ENCODE peak calls at places on chromosomes 7 and 10, in seven cellular contexts. J is cardiac fibroblast, X is thoracic aorta, O is GM10248, K is spleen, A is hepatocyte, Z is ascending aorta. E is an unnamed sample.

GRCh38 chr10:133439517-133440461 is 14.0 kb upstream of the SCART1 start:
- DNase-seq in A (peak; percentile 2), J (no peak), O (no peak), Z (no peak), K (peak; percentile 72), X (no peak), E (no peak)

GRCh38 chr7:106840342-106840741 is 24.7 kb upstream of the PIK3CG start:
- DNase-seq in O (no peak), J (peak; percentile 69), X (no peak), Z (no peak), A (no peak), K (no peak), E (peak; percentile 78)

GRCh38 chr7:106717997-106718871 is 57.3 kb upstream of the CCDC71L start:
- DNase-seq in K (no peak), O (peak; percentile 43), J (peak; percentile 97), X (peak; percentile 38), Z (no peak), A (peak; percentile 77), E (peak; percentile 99)

GRCh38 chr10:75400769-75401568 is 595 bp downstream of the ZNF503 start:
- DNase-seq in J (peak; percentile 80), Z (no peak), O (peak; percentile 33), A (peak; percentile 86), X (no peak), K (peak; percentile 84), E (peak; percentile 43)

GRCh38 chr10:97399843-97400545 is 1.1 kb downstream of the RRP12 start:
- DNase-seq in K (peak; percentile 83), A (peak; percentile 78), X (no peak), Z (no peak), J (peak; percentile 68), O (no peak), E (peak; percentile 68)

GRCh38 chr10:124992462-124993344 is 50.8 kb downstream of the ZRANB1 start:
- DNase-seq in A (peak; percentile 70), X (no peak), O (peak; percentile 30), K (peak; percentile 82), J (peak; percentile 89), Z (no peak), E (peak; percentile 61)

GRCh38 chr7:149796287-149796860 is 23.0 kb upstream of the ZNF467 start:
- DNase-seq in J (no peak), Z (no peak), O (no peak), X (no peak), K (no peak), A (no peak), E (no peak)

GRCh38 chr10:91144961-91145360 is 75.5 kb upstream of the PCGF5 start:
- DNase-seq in Z (no peak), A (no peak), O (no peak), X (no peak), K (no peak), J (no peak), E (peak; percentile 44)

GRCh38 chr7:43658718-43659548 is 70.4 kb downstream of the COA1 start:
- DNase-seq in X (no peak), Z (no peak), K (no peak), J (peak; percentile 80), O (peak; percentile 55), A (no peak), E (peak; percentile 90)

GRCh38 chr10:30459283-30459682 is 25.3 kb downstream of the MAP3K8 start:
- DNase-seq in J (no peak), Z (no peak), X (no peak), K (peak; percentile 81), A (peak; percentile 48), O (no peak), E (no peak)

GRCh38 chr10:27319752-27320561 is 79.4 kb upstream of the ACBD5 start:
- DNase-seq in X (peak; percentile 25), K (peak; percentile 90), A (peak; percentile 59), J (peak; percentile 77), O (peak; percentile 35), Z (peak; percentile 49), E (no peak)

GRCh38 chr7:82044497-82045080 is 274.7 kb upstream of the HGF start:
- DNase-seq in K (no peak), X (no peak), A (peak; percentile 54), J (peak; percentile 78), Z (no peak), O (no peak), E (peak; percentile 55)

GRCh38 chr7:128833939-128834310 is 3.7 kb downstream of the FLNC start:
- DNase-seq in O (no peak), J (peak; percentile 71), K (no peak), A (peak; percentile 34), Z (no peak), X (no peak), E (no peak)

GRCh38 chr7:114426380-114426779 is 11.8 kb downstream of the FOXP2 start:
- DNase-seq in A (no peak), X (no peak), K (no peak), Z (no peak), J (no peak), O (no peak), E (no peak)

GRCh38 chr10:24237801-24238390 is 29.0 kb downstream of the KIAA1217 start:
- DNase-seq in X (no peak), K (no peak), O (no peak), J (no peak), Z (no peak), A (peak; percentile 46), E (no peak)

GRCh38 chr7:16726189-16726588 is 27.4 kb upstream of the TSPAN13 start:
- DNase-seq in X (no peak), K (no peak), A (no peak), O (no peak), Z (no peak), J (no peak), E (no peak)

GRCh38 chr7:16727736-16728135 is 25.8 kb upstream of the TSPAN13 start:
- DNase-seq in A (no peak), K (no peak), X (no peak), O (no peak), Z (no peak), J (no peak), E (no peak)

GRCh38 chr7:16728811-16729210 is 24.7 kb upstream of the TSPAN13 start:
- DNase-seq in Z (no peak), X (no peak), J (no peak), K (no peak), A (no peak), O (no peak), E (no peak)

GRCh38 chr7:16721541-16721940 is 32.0 kb upstream of the TSPAN13 start:
- DNase-seq in J (no peak), O (no peak), K (no peak), X (no peak), Z (no peak), A (no peak), E (no peak)

DNA sequence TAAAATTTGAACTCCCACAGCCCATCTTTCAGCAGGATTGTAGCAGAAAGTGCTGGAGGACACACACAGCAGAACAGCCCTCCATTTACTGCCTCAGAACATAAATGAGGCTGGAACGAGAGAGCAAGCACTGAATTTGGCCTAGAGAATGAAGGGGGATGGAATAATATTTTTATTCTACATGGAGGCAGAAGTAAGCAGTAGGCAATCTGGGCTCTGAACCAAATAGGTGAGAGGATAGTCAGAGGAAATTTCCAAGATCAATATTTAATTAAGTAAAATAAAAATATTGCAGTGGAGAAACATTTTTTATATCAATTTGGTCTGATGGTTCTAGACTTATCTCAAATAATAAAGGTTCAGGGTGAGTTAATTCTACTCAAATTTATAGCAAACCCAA is 29.2 kb upstream of the TSPAN13 start:
- DNase-seq in O (no peak), K (no peak), A (no peak), J (no peak), X (no peak), Z (no peak), E (no peak)
- TF ChIP-seq CTCF in O (no peak), K (no peak), A (no peak), J (no peak), X (no peak), Z (no peak), E (no peak)

DNA sequence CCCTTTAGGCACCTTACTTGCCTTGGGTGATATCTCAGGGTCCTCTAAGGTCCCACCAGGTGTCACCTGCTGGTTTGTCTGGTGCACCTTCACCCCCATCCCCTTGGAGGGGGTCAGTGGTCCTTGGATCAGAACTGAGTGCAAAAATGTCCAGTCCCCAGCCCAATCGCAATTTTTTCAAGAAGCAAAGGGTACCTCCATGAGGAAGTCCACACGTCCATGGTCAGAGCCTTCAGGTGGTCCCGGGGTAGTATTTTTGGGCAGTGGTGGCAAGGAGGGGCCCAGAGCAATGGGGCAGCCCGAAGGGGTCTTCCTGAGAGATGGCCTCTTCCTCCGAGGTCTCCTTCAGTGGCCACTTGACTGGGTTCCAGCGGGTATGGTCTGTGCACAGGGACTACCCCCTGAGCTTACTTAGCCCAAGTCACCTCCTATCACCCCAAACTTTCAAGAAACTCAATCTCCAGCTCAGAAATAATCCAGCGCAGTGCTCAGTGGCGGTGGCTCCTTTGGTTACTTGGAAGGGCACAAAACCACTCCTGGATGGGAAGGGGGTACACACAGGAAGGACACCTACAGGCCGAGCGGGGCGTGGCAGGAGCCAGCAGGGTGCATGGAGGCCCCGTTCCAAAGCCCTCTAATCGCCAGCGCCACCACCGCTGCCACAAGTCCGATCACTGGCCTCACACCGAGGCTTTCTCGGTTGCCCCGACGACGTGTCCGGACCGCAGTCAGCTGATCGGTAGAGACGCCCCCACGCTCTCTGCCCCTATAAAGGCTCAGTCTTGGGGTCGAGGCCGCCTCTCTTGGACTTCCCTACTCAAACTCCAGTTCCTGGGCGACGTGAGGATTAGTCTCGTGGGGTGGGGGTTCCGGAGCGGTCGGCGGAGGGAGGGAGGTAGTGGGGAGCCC is 4.5 kb downstream of the SAP25 start:
- DNase-seq in A (peak; percentile 80), K (peak; percentile 88), J (peak; percentile 66), X (no peak), Z (no peak), O (peak; percentile 60), E (no peak)
- TF ChIP-seq CTCF in A (peak; percentile 20), K (no peak), J (peak; percentile 44), X (peak; percentile 38), Z (peak; percentile 35), O (peak; percentile 31), E (peak; percentile 67)

GRCh38 chr7:10128748-10129147 is 844.9 kb upstream of the PHF14 start:
- DNase-seq in X (no peak), O (no peak), Z (no peak), J (no peak), A (peak; percentile 23), K (no peak), E (no peak)
- TF ChIP-seq CTCF in X (no peak), O (no peak), Z (no peak), J (no peak), A (peak; percentile 48), K (no peak), E (peak; percentile 13)

DNA sequence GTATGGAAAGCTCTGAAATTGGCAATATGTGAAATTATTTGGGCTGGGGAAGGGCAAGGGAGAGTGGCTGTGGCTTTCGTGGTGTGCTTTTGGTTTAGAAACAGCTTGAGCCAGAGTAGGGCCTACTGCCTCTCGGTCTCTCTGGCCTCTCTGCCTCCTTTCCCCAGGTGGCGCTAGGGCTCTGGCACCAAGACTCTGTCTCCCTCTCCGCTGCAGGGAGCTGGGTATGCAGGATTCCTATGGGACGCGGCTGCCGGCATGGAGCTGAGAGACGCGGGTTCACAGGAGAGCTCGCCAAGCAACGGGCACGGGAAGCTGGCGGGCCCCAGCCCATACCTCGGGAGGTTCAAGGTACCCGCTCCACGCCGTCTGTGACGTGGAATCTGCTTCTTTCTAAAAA is 105.2 kb upstream of the ANLN start:
- DNase-seq in A (no peak), O (no peak), X (no peak), Z (no peak), J (no peak), K (peak; percentile 84), E (no peak)
- TF ChIP-seq CTCF in A (no peak), O (no peak), X (no peak), Z (no peak), J (no peak), K (no peak), E (no peak)

E was measured in HFFc6.